ENCODE peak calls at places on chromosomes 1 and 21, in eight cellular contexts. E, F, D, Y, G, S, U and M are unnamed samples.

GRCh38 chr1:226309398-226310122 is 596 bp upstream of the LIN9 start:
- DNase-seq in F (peak), S (no peak), U (no peak), G (peak), D (peak), E (no peak), Y (no peak), M (no peak)

GRCh38 chr1:205547932-205548827 is 43.7 kb downstream of the CDK18 start:
- DNase-seq in Y (no peak), G (no peak), D (no peak), S (no peak), F (no peak), U (no peak), E (no peak), M (no peak)

GRCh38 chr1:226958300-226958699 is 18.2 kb downstream of the COQ8A start:
- DNase-seq in U (no peak), Y (no peak), D (no peak), S (no peak), E (no peak), G (no peak), F (no peak), M (no peak)

GRCh38 chr1:175322109-175322508 is 129.5 kb upstream of the KIAA0040 start:
- DNase-seq in F (no peak), G (no peak), S (no peak), U (no peak), Y (no peak), E (no peak), D (no peak), M (no peak)

GRCh38 chr1:197614916-197615692 is 160.2 kb downstream of the DENND1B start:
- DNase-seq in Y (peak), F (peak), U (no peak), E (peak), D (peak), G (no peak), S (peak), M (peak)

GRCh38 chr21:45827881-45828579 is 153.5 kb upstream of the COL6A1 start:
- DNase-seq in S (no peak), U (no peak), Y (no peak), D (no peak), G (no peak), F (no peak), E (no peak), M (no peak)

GRCh38 chr1:54054438-54054749 is 986 bp downstream of the TCEANC2 start:
- DNase-seq in U (no peak), F (no peak), D (no peak), S (no peak), Y (peak), E (peak), G (no peak), M (peak)

GRCh38 chr1:31769720-31770390 is 5.7 kb upstream of the ADGRB2 start:
- DNase-seq in S (no peak), G (peak), F (peak), E (no peak), U (no peak), Y (no peak), D (no peak), M (no peak)

GRCh38 chr1:93967276-93967675 is 58.0 kb upstream of the GCLM start:
- DNase-seq in E (peak), F (no peak), U (no peak), Y (no peak), S (no peak), G (no peak), D (no peak), M (no peak)

DNA sequence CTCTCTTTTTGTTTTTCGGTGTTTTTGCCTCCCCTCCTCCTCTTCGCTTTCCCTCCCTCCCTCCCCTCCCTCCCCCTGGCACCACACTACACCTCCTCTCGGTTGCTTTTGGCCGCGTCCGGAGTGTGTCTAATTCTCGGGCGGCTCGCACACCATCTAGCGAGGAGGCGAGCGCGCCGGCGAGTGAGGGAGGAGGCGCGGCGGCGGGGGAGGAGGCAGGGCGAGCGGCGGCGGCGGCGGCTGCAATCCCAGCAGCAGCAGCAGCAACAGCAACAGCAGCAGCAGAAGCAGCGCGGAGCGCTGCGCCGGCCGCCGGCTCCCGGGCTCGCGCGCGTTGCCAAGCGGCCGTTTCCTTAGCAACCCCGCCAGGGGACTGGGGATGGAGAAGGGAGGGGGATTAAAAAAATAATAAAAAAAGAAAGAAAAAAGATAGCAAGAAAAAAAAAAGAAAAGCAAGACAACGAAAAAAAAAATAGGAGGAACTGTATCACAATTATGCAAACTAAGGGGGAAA is 408 bp upstream of the NEGR1 start:
- DNase-seq in G (peak), S (no peak), D (peak), Y (peak), U (no peak), E (peak), F (peak), M (peak)
- TF ChIP-seq POLR2A in G (peak), S (no peak), D (no peak), Y (no peak), U (no peak), E (no peak), F (no peak), M (no peak)

GRCh38 chr1:151193304-151193703 is 3.3 kb upstream of the VPS72 start:
- DNase-seq in F (no peak), G (no peak), S (no peak), U (no peak), Y (no peak), D (no peak), E (no peak), M (no peak)

GRCh38 chr1:151192047-151192446 is 2.0 kb upstream of the VPS72 start:
- DNase-seq in U (no peak), Y (no peak), S (no peak), E (no peak), G (no peak), D (no peak), F (no peak), M (no peak)

GRCh38 chr1:151193856-151194255 is 3.9 kb upstream of the VPS72 start:
- DNase-seq in Y (no peak), E (no peak), D (peak), S (no peak), F (no peak), G (no peak), U (no peak), M (no peak)

GRCh38 chr1:151187205-151187604 is 2.8 kb downstream of the VPS72 start:
- DNase-seq in F (no peak), S (no peak), E (no peak), G (no peak), D (no peak), Y (no peak), U (no peak), M (no peak)

GRCh38 chr1:151189638-151190445 is at the start of gene VPS72:
- DNase-seq in G (peak), F (peak), E (peak), U (peak), S (peak), D (peak), Y (peak), M (peak)
- TF ChIP-seq POLR2A in G (peak), F (peak), E (peak), U (peak), S (peak), D (peak), Y (peak), M (peak)

DNA sequence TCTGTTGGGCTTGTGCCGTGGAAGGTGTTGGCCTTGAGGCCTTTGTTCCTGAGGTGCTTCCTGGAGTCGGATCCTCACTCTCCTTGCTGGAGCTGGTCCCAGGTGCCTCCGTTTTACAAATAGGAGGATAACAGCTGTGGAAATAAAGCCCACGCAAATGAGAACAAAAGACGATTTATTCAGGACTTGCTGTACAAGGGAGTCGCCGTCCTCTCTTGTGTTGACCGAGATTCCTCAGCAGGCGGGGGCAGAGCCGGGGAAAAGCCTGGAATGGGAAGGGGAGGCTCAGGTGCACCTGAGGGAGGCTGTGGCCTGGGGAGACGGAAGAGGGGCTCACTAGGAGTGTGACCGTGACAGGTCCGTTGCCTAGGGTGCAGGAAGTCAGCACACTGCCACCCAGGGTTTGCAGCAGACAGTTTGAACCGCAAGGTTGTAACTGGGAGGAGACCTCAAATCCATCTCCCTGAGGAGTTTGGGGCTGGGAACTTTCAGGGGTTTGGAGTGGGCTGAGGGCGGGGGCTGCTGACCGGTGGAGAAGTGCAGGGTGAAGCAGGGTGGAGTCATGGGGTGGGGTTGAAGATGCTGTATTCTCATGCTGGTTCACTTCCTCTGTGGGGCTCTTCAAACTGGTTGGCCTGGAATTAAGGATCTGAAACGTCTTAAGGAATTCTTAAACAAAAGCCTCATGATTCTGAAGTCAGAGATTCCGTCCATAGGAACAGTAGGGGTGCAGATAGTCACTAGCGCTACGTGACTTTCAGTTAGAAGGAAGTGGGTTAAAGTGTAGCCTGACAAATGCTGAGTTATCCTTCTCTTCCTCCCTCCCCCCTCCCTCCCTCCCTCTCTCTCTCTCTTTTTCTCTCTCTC is 2.6 kb upstream of the CSTB start:
- DNase-seq in E (no peak), U (no peak), D (no peak), Y (peak), F (no peak), S (no peak), G (no peak), M (no peak)
- TF ChIP-seq POLR2A in E (no peak), U (no peak), D (no peak), Y (no peak), F (no peak), S (no peak), G (no peak), M (no peak)

GRCh38 chr1:81702903-81703302 is 97.8 kb upstream of the ADGRL2 start:
- DNase-seq in U (no peak), Y (no peak), F (no peak), G (no peak), S (no peak), E (peak), D (peak), M (no peak)
- TF ChIP-seq POLR2A in U (no peak), Y (no peak), F (no peak), G (no peak), S (no peak), E (no peak), D (no peak), M (no peak)

GRCh38 chr1:26034504-26035202 is 11.3 kb downstream of the SLC30A2 start:
- DNase-seq in D (no peak), G (no peak), E (no peak), Y (no peak), F (no peak), U (no peak), S (no peak), M (no peak)

GRCh38 chr1:26037904-26038303 is 8.0 kb downstream of the SLC30A2 start:
- DNase-seq in F (no peak), E (no peak), Y (no peak), S (no peak), D (no peak), U (no peak), G (no peak), M (no peak)

GRCh38 chr1:26035959-26036755 is 9.8 kb downstream of the SLC30A2 start:
- DNase-seq in D (peak), F (peak), G (peak), U (peak), Y (peak), E (peak), S (peak), M (peak)

GRCh38 chr1:26036756-26037281 is 9.1 kb downstream of the SLC30A2 start:
- DNase-seq in F (no peak), Y (no peak), D (no peak), G (no peak), E (no peak), U (no peak), S (no peak), M (no peak)

DNA sequence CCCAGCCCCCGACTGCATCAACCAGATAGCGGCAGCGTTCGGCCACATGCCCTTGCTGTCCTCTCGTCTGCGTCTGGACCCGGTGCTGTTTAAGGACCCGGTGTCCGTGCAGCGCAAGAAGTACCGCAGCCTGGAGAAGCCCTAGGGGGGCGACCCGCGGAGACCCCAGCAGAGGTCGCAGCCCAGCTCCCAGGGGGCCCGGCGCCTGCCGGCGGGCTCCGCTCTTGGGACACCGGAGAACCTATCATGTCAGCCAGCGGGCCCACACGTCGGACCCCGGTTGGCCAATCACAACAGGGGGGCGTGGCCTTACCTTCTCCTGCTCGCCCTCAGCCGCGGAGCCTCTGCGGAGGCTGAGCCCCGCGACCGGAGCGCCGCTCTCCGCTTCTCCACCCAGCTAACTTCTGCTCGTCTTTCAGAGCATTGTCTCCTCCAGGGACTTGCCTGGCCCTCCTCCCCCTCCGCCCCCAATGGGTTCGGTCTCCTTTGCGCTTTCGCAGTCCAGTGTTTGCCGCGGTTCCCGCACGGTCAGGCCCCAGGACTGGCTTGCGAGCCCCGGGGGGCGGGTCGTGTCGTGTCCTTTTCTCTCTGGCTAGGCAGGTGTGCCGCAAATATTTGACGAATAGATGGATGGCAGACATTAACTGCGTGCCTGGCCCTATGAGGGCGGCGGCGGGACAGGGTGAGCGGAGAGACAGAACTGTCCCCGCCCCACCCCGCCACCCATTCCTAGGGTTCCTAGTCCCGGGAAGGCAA is 10.5 kb downstream of the SLC30A2 start:
- DNase-seq in S (peak), Y (peak), U (peak), G (peak), F (peak), D (peak), E (peak), M (peak)
- TF ChIP-seq POLR2A in S (peak), Y (peak), U (no peak), G (peak), F (peak), D (peak), E (peak), M (peak)

DNA sequence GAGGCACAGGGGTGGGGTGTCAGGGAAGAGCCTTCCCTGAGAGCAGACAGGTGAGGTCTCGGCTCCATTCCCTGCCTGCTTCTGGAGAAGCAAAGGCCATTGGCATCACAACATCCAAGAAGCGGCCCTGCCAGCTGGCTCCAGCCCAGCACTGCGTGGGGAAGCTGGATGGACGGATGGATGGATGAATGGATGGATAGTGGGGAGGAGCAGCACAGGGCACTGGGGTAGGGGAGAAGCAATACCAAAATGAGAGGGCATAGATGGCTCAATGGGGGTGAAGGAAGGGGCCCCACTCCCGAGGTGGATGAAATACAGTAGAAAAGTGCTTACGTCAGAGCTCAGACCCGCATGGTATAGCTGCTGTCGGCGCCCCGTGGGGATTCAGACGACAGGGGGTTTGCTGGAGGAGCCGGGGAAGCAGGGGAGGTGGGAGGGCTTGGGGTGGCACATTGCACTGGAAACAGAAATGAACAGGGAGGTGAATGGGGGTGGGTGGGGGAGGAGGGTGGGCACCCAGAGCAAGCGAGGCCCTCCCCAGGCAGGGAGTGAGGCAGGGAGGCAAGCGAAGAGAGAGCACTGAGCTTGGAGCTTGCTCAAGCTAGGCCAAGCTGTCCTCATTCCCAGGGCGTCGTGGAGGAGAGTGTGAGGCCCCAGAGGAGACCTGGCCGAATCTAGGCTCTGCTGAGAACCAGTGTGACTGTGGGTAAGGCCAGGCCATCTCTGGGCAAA is 9.5 kb upstream of the GOLT1A start:
- DNase-seq in D (no peak), E (no peak), Y (no peak), U (no peak), F (no peak), S (no peak), G (no peak), M (no peak)
- TF ChIP-seq POLR2A in D (no peak), E (no peak), Y (no peak), U (no peak), F (no peak), S (no peak), G (no peak), M (no peak)